ENCODE peak calls at places on chromosomes 16 and 17, in seven cellular contexts. One of them, this sample, is unnamed.
A peak's percentile ranks its signal among the peaks of the same experiment; 100 is the strongest.

GRCh38 chr16:54939537-54940278 is 9.0 kb downstream of the IRX5 start:
- DNase-seq in substantia nigra: no peak
- DNase-seq in stomach: no peak
- DNase-seq in neural progenitor cell: peak; percentile 76
- DNase-seq in heart right ventricle: no peak
- DNase-seq in esophagus muscularis mucosa: peak; percentile 88
- DNase-seq in fibroblast of lung: peak; percentile 3
- DNase-seq in this sample: no peak

GRCh38 chr17:36498560-36499300 is 12.2 kb downstream of the ZNHIT3 start:
- DNase-seq in stomach: no peak
- DNase-seq in fibroblast of lung: no peak
- DNase-seq in esophagus muscularis mucosa: no peak
- DNase-seq in substantia nigra: no peak
- DNase-seq in neural progenitor cell: no peak
- DNase-seq in heart right ventricle: no peak
- DNase-seq in this sample: no peak

GRCh38 chr17:49471089-49471683 is 23.9 kb upstream of the NGFR start:
- DNase-seq in stomach: no peak
- DNase-seq in fibroblast of lung: no peak
- DNase-seq in esophagus muscularis mucosa: no peak
- DNase-seq in neural progenitor cell: peak; percentile 52
- DNase-seq in substantia nigra: no peak
- DNase-seq in heart right ventricle: peak; percentile 46
- DNase-seq in this sample: no peak

GRCh38 chr17:69361156-69361555 is 34.2 kb upstream of the ABCA5 start:
- DNase-seq in fibroblast of lung: no peak
- DNase-seq in stomach: no peak
- DNase-seq in substantia nigra: no peak
- DNase-seq in heart right ventricle: no peak
- DNase-seq in esophagus muscularis mucosa: no peak
- DNase-seq in neural progenitor cell: no peak
- DNase-seq in this sample: no peak

GRCh38 chr16:85350973-85351372 is 238.7 kb upstream of the CIBAR2 start:
- DNase-seq in stomach: peak; percentile 98
- DNase-seq in fibroblast of lung: peak; percentile 95
- DNase-seq in esophagus muscularis mucosa: no peak
- DNase-seq in substantia nigra: peak; percentile 24
- DNase-seq in heart right ventricle: peak; percentile 78
- DNase-seq in neural progenitor cell: no peak
- DNase-seq in this sample: peak; percentile 93

GRCh38 chr17:81163051-81163695 is 2.1 kb upstream of the PVALEF start:
- DNase-seq in stomach: no peak
- DNase-seq in heart right ventricle: no peak
- DNase-seq in neural progenitor cell: no peak
- DNase-seq in esophagus muscularis mucosa: no peak
- DNase-seq in fibroblast of lung: no peak
- DNase-seq in substantia nigra: no peak
- DNase-seq in this sample: no peak

GRCh38 chr17:59331929-59332889 is 754 bp downstream of the YPEL2 start:
- DNase-seq in esophagus muscularis mucosa: no peak
- DNase-seq in substantia nigra: no peak
- DNase-seq in stomach: peak; percentile 57
- DNase-seq in heart right ventricle: peak; percentile 77
- DNase-seq in neural progenitor cell: peak; percentile 58
- DNase-seq in fibroblast of lung: no peak
- DNase-seq in this sample: peak; percentile 51

GRCh38 chr17:48621410-48622387 is 4.5 kb downstream of the HOXB9 start:
- DNase-seq in esophagus muscularis mucosa: no peak
- DNase-seq in heart right ventricle: no peak
- DNase-seq in neural progenitor cell: no peak
- DNase-seq in stomach: no peak
- DNase-seq in substantia nigra: no peak
- DNase-seq in fibroblast of lung: no peak
- DNase-seq in this sample: no peak

GRCh38 chr17:10798332-10798749 is 5.6 kb downstream of the TMEM238L start:
- DNase-seq in esophagus muscularis mucosa: no peak
- DNase-seq in fibroblast of lung: no peak
- DNase-seq in neural progenitor cell: no peak
- DNase-seq in substantia nigra: no peak
- DNase-seq in stomach: peak; percentile 96
- DNase-seq in heart right ventricle: no peak
- DNase-seq in this sample: peak; percentile 73

GRCh38 chr16:262121-262745 is 13.5 kb downstream of the RGS11 start:
- DNase-seq in substantia nigra: no peak
- DNase-seq in heart right ventricle: no peak
- DNase-seq in neural progenitor cell: no peak
- DNase-seq in stomach: no peak
- DNase-seq in esophagus muscularis mucosa: no peak
- DNase-seq in fibroblast of lung: no peak
- DNase-seq in this sample: no peak

GRCh38 chr17:30021708-30022317 is 80.4 kb downstream of the EFCAB5 start:
- DNase-seq in neural progenitor cell: peak; percentile 66
- DNase-seq in esophagus muscularis mucosa: no peak
- DNase-seq in fibroblast of lung: peak; percentile 41
- DNase-seq in substantia nigra: no peak
- DNase-seq in heart right ventricle: no peak
- DNase-seq in stomach: peak; percentile 31
- DNase-seq in this sample: no peak

GRCh38 chr17:75228847-75229246 is 23.4 kb downstream of the NUP85 start:
- DNase-seq in esophagus muscularis mucosa: no peak
- DNase-seq in heart right ventricle: no peak
- DNase-seq in fibroblast of lung: no peak
- DNase-seq in substantia nigra: no peak
- DNase-seq in stomach: no peak
- DNase-seq in neural progenitor cell: no peak
- DNase-seq in this sample: no peak

GRCh38 chr17:81422776-81423697 is 27.8 kb downstream of the BAHCC1 start:
- DNase-seq in stomach: peak; percentile 74
- DNase-seq in neural progenitor cell: peak; percentile 66
- DNase-seq in esophagus muscularis mucosa: no peak
- DNase-seq in heart right ventricle: peak; percentile 76
- DNase-seq in substantia nigra: no peak
- DNase-seq in fibroblast of lung: peak; percentile 96
- DNase-seq in this sample: peak; percentile 60

GRCh38 chr17:42997984-42998938 is at the start of gene RPL27:
- DNase-seq in stomach: peak; percentile 99
- DNase-seq in substantia nigra: peak; percentile 86
- DNase-seq in fibroblast of lung: peak; percentile 100
- DNase-seq in heart right ventricle: peak; percentile 95
- DNase-seq in neural progenitor cell: peak; percentile 99
- DNase-seq in esophagus muscularis mucosa: peak; percentile 100
- DNase-seq in this sample: peak; percentile 99

GRCh38 chr17:42999003-42999525 is 845 bp downstream of the RPL27 start:
- DNase-seq in fibroblast of lung: no peak
- DNase-seq in heart right ventricle: no peak
- DNase-seq in esophagus muscularis mucosa: no peak
- DNase-seq in neural progenitor cell: no peak
- DNase-seq in stomach: no peak
- DNase-seq in substantia nigra: no peak
- DNase-seq in this sample: no peak

GRCh38 chr17:43006639-43007551 is at the start of gene IFI35:
- DNase-seq in neural progenitor cell: peak; percentile 65
- DNase-seq in stomach: peak; percentile 90
- DNase-seq in substantia nigra: peak; percentile 14
- DNase-seq in esophagus muscularis mucosa: peak; percentile 97
- DNase-seq in heart right ventricle: peak; percentile 82
- DNase-seq in fibroblast of lung: peak; percentile 83
- DNase-seq in this sample: peak; percentile 93

GRCh38 chr17:43003542-43004172 is 2.9 kb upstream of the IFI35 start:
- DNase-seq in heart right ventricle: no peak
- DNase-seq in stomach: no peak
- DNase-seq in esophagus muscularis mucosa: no peak
- DNase-seq in fibroblast of lung: peak; percentile 75
- DNase-seq in substantia nigra: no peak
- DNase-seq in neural progenitor cell: no peak
- DNase-seq in this sample: no peak
- H3K27ac ChIP-seq in heart right ventricle: no peak overlapping the region
- H3K27ac ChIP-seq in stomach: peak overlapping the region; percentile 15
- H3K27ac ChIP-seq in esophagus muscularis mucosa: no peak overlapping the region
- H3K27ac ChIP-seq in fibroblast of lung: no peak overlapping the region
- H3K27ac ChIP-seq in substantia nigra: no peak overlapping the region
- H3K27ac ChIP-seq in neural progenitor cell: no peak overlapping the region
- H3K27ac ChIP-seq in this sample: no peak overlapping the region

DNA sequence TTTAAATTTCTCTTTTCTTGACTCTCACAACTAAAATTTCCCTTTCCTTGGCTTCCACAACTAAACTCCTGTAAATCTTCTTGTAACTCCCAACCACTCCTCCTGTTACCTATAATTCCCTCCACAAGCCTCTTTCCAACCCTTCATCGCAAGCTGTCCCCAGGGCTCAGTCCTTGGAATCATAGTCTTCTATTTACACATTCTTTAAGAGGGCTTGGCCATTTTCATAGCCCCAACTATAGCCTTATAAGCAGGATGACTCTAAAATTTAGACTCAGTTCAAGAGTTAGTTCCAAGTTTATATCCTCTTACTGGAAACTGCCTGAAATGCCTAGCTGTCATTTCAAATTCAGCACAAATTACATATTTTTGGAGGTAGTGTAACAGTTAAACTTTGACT is 23.9 kb downstream of the GLG1 start:
- DNase-seq in substantia nigra: no peak
- DNase-seq in fibroblast of lung: no peak
- DNase-seq in neural progenitor cell: no peak
- DNase-seq in stomach: no peak
- DNase-seq in heart right ventricle: no peak
- DNase-seq in esophagus muscularis mucosa: no peak
- DNase-seq in this sample: no peak
- H3K27ac ChIP-seq in substantia nigra: no peak overlapping the region
- H3K27ac ChIP-seq in fibroblast of lung: no peak overlapping the region
- H3K27ac ChIP-seq in neural progenitor cell: no peak overlapping the region
- H3K27ac ChIP-seq in stomach: no peak overlapping the region
- H3K27ac ChIP-seq in heart right ventricle: no peak overlapping the region
- H3K27ac ChIP-seq in esophagus muscularis mucosa: no peak overlapping the region
- H3K27ac ChIP-seq in this sample: no peak overlapping the region

GRCh38 chr17:72189781-72190593 is 69.2 kb downstream of the SOX9 start:
- DNase-seq in esophagus muscularis mucosa: no peak
- DNase-seq in substantia nigra: no peak
- DNase-seq in heart right ventricle: no peak
- DNase-seq in stomach: no peak
- DNase-seq in fibroblast of lung: peak; percentile 61
- DNase-seq in neural progenitor cell: no peak
- DNase-seq in this sample: no peak

GRCh38 chr17:72193395-72194106 is 72.7 kb downstream of the SOX9 start:
- DNase-seq in heart right ventricle: peak; percentile 58
- DNase-seq in esophagus muscularis mucosa: no peak
- DNase-seq in stomach: no peak
- DNase-seq in fibroblast of lung: peak; percentile 62
- DNase-seq in neural progenitor cell: no peak
- DNase-seq in substantia nigra: no peak
- DNase-seq in this sample: no peak

GRCh38 chr17:72192409-72193192 is 71.8 kb downstream of the SOX9 start:
- DNase-seq in stomach: no peak
- DNase-seq in fibroblast of lung: peak; percentile 98
- DNase-seq in neural progenitor cell: no peak
- DNase-seq in esophagus muscularis mucosa: no peak
- DNase-seq in heart right ventricle: peak; percentile 32
- DNase-seq in substantia nigra: no peak
- DNase-seq in this sample: no peak

GRCh38 chr17:72191901-72192300 is 71.1 kb downstream of the SOX9 start:
- DNase-seq in stomach: no peak
- DNase-seq in substantia nigra: no peak
- DNase-seq in esophagus muscularis mucosa: no peak
- DNase-seq in fibroblast of lung: no peak
- DNase-seq in neural progenitor cell: no peak
- DNase-seq in heart right ventricle: peak; percentile 30
- DNase-seq in this sample: no peak

GRCh38 chr17:72191356-72191755 is 70.5 kb downstream of the SOX9 start:
- DNase-seq in neural progenitor cell: no peak
- DNase-seq in substantia nigra: no peak
- DNase-seq in stomach: no peak
- DNase-seq in heart right ventricle: no peak
- DNase-seq in fibroblast of lung: no peak
- DNase-seq in esophagus muscularis mucosa: no peak
- DNase-seq in this sample: no peak
- H3K27ac ChIP-seq in neural progenitor cell: no peak overlapping the region
- H3K27ac ChIP-seq in substantia nigra: no peak overlapping the region
- H3K27ac ChIP-seq in stomach: no peak overlapping the region
- H3K27ac ChIP-seq in heart right ventricle: peak overlapping the region; percentile 40
- H3K27ac ChIP-seq in fibroblast of lung: no peak overlapping the region
- H3K27ac ChIP-seq in esophagus muscularis mucosa: peak overlapping the region; percentile 19
- H3K27ac ChIP-seq in this sample: no peak overlapping the region

GRCh38 chr17:77400445-77400870 is 259.7 kb downstream of the SEC14L1 start:
- DNase-seq in substantia nigra: no peak
- DNase-seq in stomach: peak; percentile 54
- DNase-seq in fibroblast of lung: no peak
- DNase-seq in esophagus muscularis mucosa: no peak
- DNase-seq in neural progenitor cell: peak; percentile 59
- DNase-seq in heart right ventricle: peak; percentile 57
- DNase-seq in this sample: no peak

GRCh38 chr17:77395609-77396008 is 254.8 kb downstream of the SEC14L1 start:
- DNase-seq in substantia nigra: no peak
- DNase-seq in esophagus muscularis mucosa: no peak
- DNase-seq in fibroblast of lung: no peak
- DNase-seq in stomach: no peak
- DNase-seq in neural progenitor cell: no peak
- DNase-seq in heart right ventricle: no peak
- DNase-seq in this sample: no peak

GRCh38 chr17:77396610-77397009 is 255.8 kb downstream of the SEC14L1 start:
- DNase-seq in neural progenitor cell: no peak
- DNase-seq in fibroblast of lung: no peak
- DNase-seq in stomach: no peak
- DNase-seq in esophagus muscularis mucosa: no peak
- DNase-seq in substantia nigra: no peak
- DNase-seq in heart right ventricle: no peak
- DNase-seq in this sample: no peak

GRCh38 chr17:77399319-77399959 is 258.7 kb downstream of the SEC14L1 start:
- DNase-seq in heart right ventricle: no peak
- DNase-seq in esophagus muscularis mucosa: no peak
- DNase-seq in stomach: no peak
- DNase-seq in neural progenitor cell: no peak
- DNase-seq in substantia nigra: no peak
- DNase-seq in fibroblast of lung: no peak
- DNase-seq in this sample: no peak

GRCh38 chr17:77398274-77398673 is 257.5 kb downstream of the SEC14L1 start:
- DNase-seq in fibroblast of lung: no peak
- DNase-seq in heart right ventricle: no peak
- DNase-seq in esophagus muscularis mucosa: no peak
- DNase-seq in substantia nigra: no peak
- DNase-seq in stomach: no peak
- DNase-seq in neural progenitor cell: no peak
- DNase-seq in this sample: no peak
- H3K27ac ChIP-seq in fibroblast of lung: no peak overlapping the region
- H3K27ac ChIP-seq in heart right ventricle: no peak overlapping the region
- H3K27ac ChIP-seq in esophagus muscularis mucosa: peak overlapping the region; percentile 46
- H3K27ac ChIP-seq in substantia nigra: no peak overlapping the region
- H3K27ac ChIP-seq in stomach: peak overlapping the region; percentile 90
- H3K27ac ChIP-seq in neural progenitor cell: no peak overlapping the region
- H3K27ac ChIP-seq in this sample: peak overlapping the region; percentile 8

GRCh38 chr16:30379165-30379783 is 3.1 kb downstream of the SEPTIN1 start:
- DNase-seq in stomach: no peak
- DNase-seq in esophagus muscularis mucosa: no peak
- DNase-seq in fibroblast of lung: no peak
- DNase-seq in substantia nigra: no peak
- DNase-seq in heart right ventricle: no peak
- DNase-seq in neural progenitor cell: no peak
- DNase-seq in this sample: no peak
- H3K27ac ChIP-seq in stomach: peak overlapping the region; percentile 98
- H3K27ac ChIP-seq in esophagus muscularis mucosa: peak overlapping the region; percentile 100
- H3K27ac ChIP-seq in fibroblast of lung: no peak overlapping the region
- H3K27ac ChIP-seq in substantia nigra: peak overlapping the region; percentile 100
- H3K27ac ChIP-seq in heart right ventricle: peak overlapping the region; percentile 98
- H3K27ac ChIP-seq in neural progenitor cell: peak overlapping the region; percentile 60
- H3K27ac ChIP-seq in this sample: peak overlapping the region; percentile 96

GRCh38 chr17:28871056-28871579 is 16.3 kb downstream of the ERAL1 start:
- DNase-seq in stomach: no peak
- DNase-seq in esophagus muscularis mucosa: no peak
- DNase-seq in fibroblast of lung: no peak
- DNase-seq in heart right ventricle: no peak
- DNase-seq in neural progenitor cell: no peak
- DNase-seq in substantia nigra: no peak
- DNase-seq in this sample: no peak
- H3K27ac ChIP-seq in stomach: no peak overlapping the region
- H3K27ac ChIP-seq in esophagus muscularis mucosa: no peak overlapping the region
- H3K27ac ChIP-seq in fibroblast of lung: no peak overlapping the region
- H3K27ac ChIP-seq in heart right ventricle: peak overlapping the region; percentile 46
- H3K27ac ChIP-seq in neural progenitor cell: no peak overlapping the region
- H3K27ac ChIP-seq in substantia nigra: no peak overlapping the region
- H3K27ac ChIP-seq in this sample: no peak overlapping the region